ENCODE peak calls at places on chromosomes 11 and 22, in six cellular contexts. C is brain microvascular endothelial cell; J is activated CD8-positive, alpha-beta memory T cell treated with anti-CD3 and anti-CD28 coated beads, Interleukin-2, amount 50 U/mL, for 4 hours; E is aorta; Y is MG63; R is WTC11. S is an unnamed sample.

GRCh38 chr22:27416553-27417427 is 384.8 kb downstream of the MN1 start:
- DNase-seq in E (peak; percentile 74), C (peak; percentile 69), Y (peak; percentile 83), J (no peak), R (peak; percentile 56), S (peak; percentile 81)

GRCh38 chr11:112852141-112852853 is 108.9 kb upstream of the NCAM1 start:
- DNase-seq in E (no peak), J (no peak), Y (peak; percentile 35), C (no peak), R (no peak), S (no peak)

GRCh38 chr22:27748355-27749168 is 53.0 kb downstream of the MN1 start:
- DNase-seq in R (peak; percentile 62), C (peak; percentile 14), J (no peak), E (peak; percentile 59), Y (peak; percentile 44), S (no peak)

GRCh38 chr11:133506023-133506422 is 26.3 kb downstream of the OPCML start:
- DNase-seq in R (no peak), J (no peak), Y (no peak), C (no peak), E (no peak), S (no peak)

GRCh38 chr22:23066200-23067022 is 3.9 kb upstream of the GNAZ start:
- DNase-seq in C (no peak), R (peak; percentile 4), E (peak; percentile 60), Y (no peak), J (peak; percentile 5), S (no peak)

GRCh38 chr11:72581067-72581466 is 93.2 kb downstream of the PDE2A start:
- DNase-seq in C (no peak), E (peak; percentile 17), R (no peak), J (peak; percentile 3), Y (no peak), S (no peak)

GRCh38 chr22:26174280-26174679 is 5.0 kb downstream of the SEZ6L start:
- DNase-seq in J (no peak), C (no peak), R (peak; percentile 74), Y (no peak), E (no peak), S (peak; percentile 15)

GRCh38 chr11:118321386-118322082 is 17.0 kb downstream of the CD3E start:
- DNase-seq in C (no peak), J (no peak), E (no peak), Y (no peak), R (no peak), S (no peak)

GRCh38 chr11:10514713-10515112 is 26.3 kb downstream of the RNF141 start:
- DNase-seq in R (no peak), Y (no peak), C (peak; percentile 45), J (no peak), E (no peak), S (no peak)

GRCh38 chr11:65128182-65129145 is 5.9 kb downstream of the SYVN1 start:
- DNase-seq in J (no peak), R (no peak), Y (no peak), E (no peak), C (no peak), S (no peak)

GRCh38 chr11:127074151-127074761 is 73.7 kb upstream of the KIRREL3 start:
- DNase-seq in R (peak; percentile 36), E (no peak), Y (peak; percentile 55), C (peak; percentile 9), J (no peak), S (peak; percentile 71)

GRCh38 chr11:134275534-134276395 is at the start of gene GLB1L3:
- DNase-seq in R (peak; percentile 71), J (peak; percentile 80), C (no peak), E (peak; percentile 75), Y (peak; percentile 35), S (no peak)

GRCh38 chr11:72225411-72225951 is 914 bp downstream of the INPPL1 start:
- DNase-seq in C (no peak), R (no peak), E (no peak), Y (no peak), J (peak; percentile 34), S (no peak)

GRCh38 chr11:121743285-121743684 is 290.5 kb upstream of the SORL1-AS1 start:
- DNase-seq in C (no peak), R (no peak), E (no peak), J (no peak), Y (no peak), S (no peak)

GRCh38 chr11:113519989-113520613 is 44.9 kb upstream of the DRD2 start:
- DNase-seq in J (no peak), E (no peak), R (no peak), Y (peak; percentile 53), C (no peak), S (no peak)

GRCh38 chr22:40193429-40194421 is 16.0 kb downstream of the TNRC6B start:
- DNase-seq in E (no peak), J (no peak), C (no peak), R (peak; percentile 36), Y (no peak), S (no peak)

GRCh38 chr11:76810151-76810853 is 27.1 kb downstream of the TSKU start:
- DNase-seq in E (no peak), R (no peak), J (no peak), C (peak; percentile 51), Y (no peak), S (peak; percentile 34)

GRCh38 chr11:33443684-33444083 is 186.5 kb downstream of the HIPK3 start:
- DNase-seq in J (no peak), C (no peak), E (no peak), R (no peak), Y (no peak), S (no peak)

GRCh38 chr11:133163463-133164419 is 368.6 kb downstream of the OPCML start:
- DNase-seq in C (peak; percentile 36), R (no peak), J (no peak), Y (no peak), E (no peak), S (peak; percentile 5)

GRCh38 chr11:118437736-118438125 is 1.4 kb downstream of the KMT2A start:
- DNase-seq in E (no peak), J (peak; percentile 25), R (peak; percentile 31), C (no peak), Y (peak; percentile 16), S (no peak)

GRCh38 chr22:39418696-39419095 is 19.1 kb downstream of the TAB1 start:
- DNase-seq in E (peak; percentile 55), C (no peak), J (no peak), R (no peak), Y (no peak), S (no peak)

GRCh38 chr11:63745304-63746170 is 23.0 kb downstream of the ZFTA start:
- DNase-seq in C (no peak), Y (no peak), R (no peak), J (no peak), E (no peak), S (no peak)